ENCODE peak calls at places on chromosomes 12 and 14, in seven cellular contexts. S is sigmoid colon, Q is stomach, G is A549, D is tibial nerve, N is SK-N-SH, Y is suprapubic skin. I is an unnamed sample.

GRCh38 chr14:103653802-103654201 is 24.8 kb downstream of the KLC1 start:
- DNase-seq in N (no peak), G (no peak), D (no peak), S (no peak), Y (no peak), Q (no peak), I (no peak)

GRCh38 chr14:36519431-36520321 is at the start of gene NKX2-1:
- DNase-seq in N (peak), Y (no peak), D (no peak), Q (no peak), G (peak), S (no peak), I (no peak)

GRCh38 chr12:65956056-65956738 is 131.9 kb downstream of the HMGA2 start:
- DNase-seq in N (no peak), Y (no peak), Q (no peak), S (no peak), G (no peak), D (no peak), I (no peak)

GRCh38 chr12:89347325-89347829 is 4.9 kb downstream of the DUSP6 start:
- DNase-seq in S (no peak), G (no peak), N (no peak), D (no peak), Q (no peak), Y (no peak), I (no peak)

GRCh38 chr14:32432813-32433538 is 103.9 kb downstream of the AKAP6 start:
- DNase-seq in Y (no peak), N (no peak), G (no peak), Q (no peak), D (no peak), S (no peak), I (peak)

GRCh38 chr14:78227466-78228077 is 57.4 kb downstream of the NRXN3 start:
- DNase-seq in G (no peak), Q (no peak), S (no peak), N (no peak), Y (no peak), D (no peak), I (no peak)

GRCh38 chr14:98956181-98956580 is 315.8 kb downstream of the BCL11B start:
- DNase-seq in Y (no peak), D (no peak), Q (no peak), G (no peak), S (peak), N (no peak), I (no peak)

GRCh38 chr12:5973461-5974115 is 28.5 kb upstream of the ANO2 start:
- DNase-seq in Q (no peak), Y (no peak), G (no peak), D (no peak), N (no peak), S (no peak), I (no peak)

GRCh38 chr12:118981285-118982201 is at the start of gene SRRM4:
- DNase-seq in G (no peak), N (peak), S (no peak), D (no peak), Y (no peak), Q (peak), I (no peak)

GRCh38 chr12:113233967-113234366 is 12.7 kb downstream of the TPCN1 start:
- DNase-seq in N (no peak), S (no peak), D (no peak), Y (no peak), G (no peak), Q (no peak), I (no peak)

GRCh38 chr12:16165506-16165905 is 112.0 kb downstream of the SLC15A5 start:
- DNase-seq in Q (peak), S (peak), N (peak), G (peak), D (peak), Y (peak), I (no peak)

GRCh38 chr12:131803995-131804521 is 24.1 kb upstream of the MMP17 start:
- DNase-seq in D (no peak), N (no peak), G (no peak), S (no peak), Y (no peak), Q (no peak), I (no peak)

GRCh38 chr12:131801254-131801866 is 26.8 kb upstream of the MMP17 start:
- DNase-seq in N (no peak), S (no peak), G (no peak), Y (no peak), D (no peak), Q (no peak), I (no peak)

GRCh38 chr12:131808744-131809371 is 19.3 kb upstream of the MMP17 start:
- DNase-seq in Q (no peak), Y (no peak), D (no peak), S (no peak), N (no peak), G (no peak), I (no peak)

GRCh38 chr12:131810672-131811071 is 17.5 kb upstream of the MMP17 start:
- DNase-seq in S (no peak), Y (no peak), G (no peak), D (no peak), Q (no peak), N (no peak), I (no peak)

GRCh38 chr12:131806654-131807053 is 21.5 kb upstream of the MMP17 start:
- DNase-seq in D (no peak), G (no peak), Y (no peak), S (no peak), Q (no peak), N (no peak), I (no peak)
- TF ChIP-seq CTCF in D (no peak), G (no peak), Y (no peak), S (no peak), Q (no peak), N (no peak), I (no peak)

GRCh38 chr12:98418357-98419075 is 96.9 kb upstream of the TMPO start:
- DNase-seq in Q (peak), N (peak), D (peak), G (peak), Y (peak), S (peak), I (peak)
- TF ChIP-seq EP300 in Q (no peak), N (no peak), D (peak), G (no peak), Y (no peak), S (no peak), I (no peak)

DNA sequence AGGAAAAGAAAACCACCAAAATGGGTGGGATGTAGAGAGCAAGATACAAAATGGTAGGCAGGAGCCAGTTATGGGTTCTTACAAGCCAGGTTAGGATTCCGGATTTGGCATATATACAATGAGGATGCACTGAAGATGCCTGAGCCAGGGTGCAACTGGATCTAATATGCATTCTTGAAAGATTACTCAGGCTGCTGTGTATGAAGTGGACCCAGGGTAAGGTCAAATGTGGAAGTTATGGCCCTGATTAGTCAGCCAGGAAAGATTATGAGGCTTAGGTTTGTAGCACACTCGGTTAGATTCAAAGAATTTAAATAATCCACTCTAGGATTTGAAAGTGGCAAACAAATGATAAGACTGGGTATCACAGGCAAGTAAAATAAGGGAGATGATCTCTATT is 1750.7 kb upstream of the FLRT2 start:
- DNase-seq in N (no peak), S (no peak), Y (no peak), G (no peak), Q (no peak), D (no peak), I (no peak)
- TF ChIP-seq CTCF in N (no peak), S (no peak), Y (no peak), G (no peak), Q (no peak), D (no peak), I (no peak)

GRCh38 chr12:121799175-121799841 is 4.5 kb upstream of the SETD1B start:
- DNase-seq in Y (peak), G (peak), N (peak), D (peak), Q (peak), S (peak), I (peak)
- TF ChIP-seq EP300 in Y (no peak), G (no peak), N (no peak), D (peak), Q (no peak), S (no peak), I (no peak)